ENCODE peak calls at places on chromosomes 5 and 9, in six cellular contexts. G, S, M, E, K and Q are unnamed samples.

GRCh38 chr5:128844354-128844923 is 120.8 kb upstream of the SLC27A6 start:
- DNase-seq in K (no peak), M (no peak), S (no peak), G (no peak), E (no peak), Q (no peak)

GRCh38 chr5:93425102-93425501 is 155.9 kb downstream of the NR2F1-AS1 start:
- DNase-seq in G (no peak), M (no peak), K (no peak), E (no peak), S (no peak), Q (no peak)

GRCh38 chr9:69173891-69174644 is at the start of gene TJP2:
- DNase-seq in K (peak), E (no peak), M (peak), G (peak), S (peak), Q (peak)

GRCh38 chr5:84863020-84863419 is 478.3 kb upstream of the EDIL3 start:
- DNase-seq in E (no peak), G (no peak), M (no peak), K (no peak), S (no peak), Q (no peak)

GRCh38 chr5:161544350-161544765 is 2.2 kb downstream of the GABRB2 start:
- DNase-seq in M (peak), E (no peak), K (no peak), S (no peak), G (no peak), Q (no peak)

GRCh38 chr9:93267681-93268505 is 84.0 kb downstream of the WNK2 start:
- DNase-seq in K (peak), E (no peak), S (peak), M (no peak), G (peak), Q (peak)

GRCh38 chr9:126032135-126032534 is 285.0 kb downstream of the PBX3 start:
- DNase-seq in E (no peak), S (no peak), K (no peak), M (no peak), G (no peak), Q (no peak)

GRCh38 chr9:93009337-93010015 is 49.0 kb upstream of the SUSD3 start:
- DNase-seq in G (peak), E (no peak), M (no peak), K (no peak), S (no peak), Q (no peak)

GRCh38 chr5:9947231-9947693 is 302.4 kb downstream of the ATPSCKMT start:
- DNase-seq in E (no peak), G (no peak), S (no peak), K (no peak), M (no peak), Q (peak)

GRCh38 chr9:104772707-104773106 is 8.8 kb downstream of the NIPSNAP3B start:
- DNase-seq in M (no peak), G (no peak), E (no peak), K (no peak), S (no peak), Q (no peak)

GRCh38 chr5:125302577-125302976 is 556.1 kb upstream of the ZNF608 start:
- DNase-seq in E (no peak), G (no peak), S (no peak), M (no peak), K (no peak), Q (no peak)

GRCh38 chr5:38433160-38433861 is 123.1 kb downstream of the LIFR start:
- DNase-seq in M (no peak), E (no peak), S (no peak), K (no peak), G (no peak), Q (peak)

GRCh38 chr5:160269017-160269416 is 39.7 kb downstream of the FABP6 start:
- DNase-seq in G (no peak), E (no peak), M (peak), S (peak), K (no peak), Q (peak)

GRCh38 chr5:32566319-32567111 is 18.8 kb upstream of the SUB1 start:
- DNase-seq in E (no peak), S (no peak), M (no peak), K (no peak), G (no peak), Q (no peak)

GRCh38 chr5:144198386-144198785 is 27.7 kb downstream of the KCTD16 start:
- DNase-seq in S (no peak), G (no peak), K (no peak), E (no peak), M (no peak), Q (no peak)

GRCh38 chr5:130912088-130912487 is 253.0 kb downstream of the HINT1 start:
- DNase-seq in M (no peak), K (no peak), S (no peak), G (no peak), E (no peak), Q (no peak)

GRCh38 chr9:132546148-132547051 is 36.0 kb upstream of the BARHL1 start:
- DNase-seq in G (no peak), M (no peak), K (no peak), E (no peak), S (no peak), Q (peak)

GRCh38 chr5:107516452-107517184 is 154.1 kb downstream of the EFNA5 start:
- DNase-seq in S (no peak), M (no peak), G (no peak), K (no peak), E (no peak), Q (no peak)

GRCh38 chr5:10452768-10453331 is 11.2 kb downstream of the ROPN1L start:
- DNase-seq in S (no peak), K (peak), E (no peak), M (no peak), G (no peak), Q (no peak)

GRCh38 chr5:175541264-175541663 is 62.9 kb downstream of the SFXN1 start:
- DNase-seq in K (no peak), S (no peak), G (no peak), M (no peak), E (no peak), Q (no peak)

GRCh38 chr5:80825780-80826460 is 134.2 kb upstream of the RASGRF2 start:
- DNase-seq in E (no peak), G (no peak), K (no peak), M (no peak), S (no peak), Q (no peak)

GRCh38 chr5:14753947-14754346 is 89.4 kb downstream of the OTULIN start:
- DNase-seq in M (no peak), E (no peak), K (no peak), G (no peak), S (no peak), Q (no peak)

GRCh38 chr9:117869287-117869686 is 165.1 kb downstream of the TLR4 start:
- DNase-seq in G (no peak), K (no peak), M (no peak), E (no peak), S (no peak), Q (no peak)

GRCh38 chr5:83530186-83530585 is 58.6 kb downstream of the VCAN start:
- DNase-seq in K (no peak), S (no peak), E (no peak), M (no peak), G (no peak), Q (no peak)

GRCh38 chr9:115035872-115036612 is 81.9 kb downstream of the TNC start:
- DNase-seq in K (no peak), E (no peak), S (no peak), M (no peak), G (no peak), Q (no peak)

GRCh38 chr9:134288731-134289130 is 37.5 kb upstream of the RXRA start:
- DNase-seq in E (no peak), M (no peak), S (peak), K (no peak), G (no peak), Q (peak)

GRCh38 chr9:91303741-91304140 is 58.0 kb downstream of the AUH start:
- DNase-seq in E (no peak), M (no peak), K (no peak), G (no peak), S (no peak), Q (no peak)

GRCh38 chr5:140245354-140245753 is 57.5 kb downstream of the PFDN1 start:
- DNase-seq in E (no peak), G (no peak), K (no peak), M (no peak), S (no peak), Q (no peak)

GRCh38 chr5:57650360-57651069 is 167.9 kb upstream of the ACTBL2 start:
- DNase-seq in S (no peak), G (no peak), K (no peak), E (no peak), M (peak), Q (no peak)

GRCh38 chr5:162209005-162209605 is 141.5 kb downstream of the GABRG2 start:
- DNase-seq in E (no peak), K (no peak), M (peak), S (no peak), G (no peak), Q (no peak)

GRCh38 chr9:90880669-90881068 is 79.0 kb downstream of the SYK start:
- DNase-seq in E (no peak), G (no peak), M (no peak), S (no peak), K (no peak), Q (no peak)

GRCh38 chr5:6632324-6632930 is 417 bp downstream of the NSUN2 start:
- DNase-seq in M (peak), K (no peak), E (no peak), G (no peak), S (no peak), Q (peak)

DNA sequence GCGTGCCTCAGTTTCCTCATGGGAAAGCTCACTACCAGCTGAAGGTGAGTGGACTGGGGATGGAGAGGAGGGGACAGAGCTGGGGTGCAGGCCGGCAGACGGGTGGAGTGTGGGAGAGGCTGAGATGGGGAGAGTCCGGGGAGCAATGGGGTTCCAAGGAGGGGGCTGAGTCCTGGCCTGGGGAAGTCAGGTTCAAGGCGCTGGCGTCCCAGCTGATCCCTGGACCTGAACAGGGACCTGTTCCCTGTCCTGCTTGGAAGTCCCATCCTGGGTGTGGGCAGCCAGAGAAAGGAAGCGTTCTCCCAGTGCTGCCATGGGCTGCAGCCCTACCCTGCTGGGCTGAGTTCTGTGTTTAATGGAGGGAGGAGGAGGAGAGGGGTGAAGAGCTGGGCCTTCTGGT is 60.9 kb upstream of the GNE start:
- DNase-seq in E (no peak), S (no peak), K (peak), M (no peak), G (no peak), Q (no peak)
- H3K27ac ChIP-seq in E (no peak), S (peak), K (peak), M (peak), G (no peak), Q (no peak)

DNA sequence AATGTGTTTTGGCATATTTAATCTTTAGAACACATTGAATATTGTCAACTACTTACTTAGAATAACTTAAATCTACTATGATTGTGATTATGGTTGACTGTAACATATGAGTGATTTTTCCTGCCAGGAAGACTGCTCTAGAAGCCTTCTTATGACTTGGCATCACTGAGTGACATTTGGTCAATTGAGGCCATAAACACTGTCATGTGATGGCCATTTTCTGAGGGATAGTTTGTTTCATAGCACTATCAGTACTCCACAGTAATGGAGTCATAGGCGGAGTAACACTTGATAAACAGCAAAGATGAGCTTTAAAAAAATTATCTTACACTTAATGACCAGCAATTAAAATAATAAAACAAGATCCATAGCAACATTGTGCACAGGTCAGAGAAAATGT is 31.0 kb downstream of the C9orf40 start:
- DNase-seq in G (no peak), E (no peak), S (no peak), K (no peak), M (no peak), Q (no peak)
- H3K27ac ChIP-seq in G (no peak), E (no peak), S (no peak), K (peak), M (no peak), Q (no peak)

GRCh38 chr5:134563962-134564361 is 38.5 kb downstream of the JADE2 start:
- DNase-seq in E (no peak), M (no peak), S (no peak), K (no peak), G (no peak), Q (no peak)
- H3K27ac ChIP-seq in E (no peak), M (no peak), S (no peak), K (no peak), G (no peak), Q (no peak)

GRCh38 chr5:78660401-78660800 is 11.8 kb upstream of the LHFPL2 start:
- DNase-seq in M (no peak), K (no peak), E (no peak), S (no peak), G (no peak), Q (no peak)

GRCh38 chr5:78661691-78662090 is 13.1 kb upstream of the LHFPL2 start:
- DNase-seq in K (no peak), G (no peak), S (no peak), M (no peak), E (no peak), Q (no peak)

GRCh38 chr5:78661044-78661443 is 12.5 kb upstream of the LHFPL2 start:
- DNase-seq in M (no peak), S (no peak), G (no peak), K (no peak), E (no peak), Q (no peak)

GRCh38 chr5:78659714-78660113 is 11.1 kb upstream of the LHFPL2 start:
- DNase-seq in S (no peak), K (no peak), G (no peak), E (no peak), M (peak), Q (no peak)

GRCh38 chr5:78662323-78662722 is 13.8 kb upstream of the LHFPL2 start:
- DNase-seq in K (no peak), S (no peak), G (no peak), M (no peak), E (no peak), Q (no peak)
- H3K27ac ChIP-seq in K (no peak), S (no peak), G (no peak), M (no peak), E (no peak), Q (no peak)

GRCh38 chr5:56075361-56075760 is 80.6 kb upstream of the IL6ST start:
- DNase-seq in S (no peak), E (no peak), G (no peak), M (no peak), K (no peak), Q (no peak)
- H3K27ac ChIP-seq in S (peak), E (no peak), G (no peak), M (no peak), K (no peak), Q (no peak)

GRCh38 chr5:111550282-111551020 is 38.1 kb upstream of the STARD4 start:
- DNase-seq in K (peak), S (peak), M (peak), G (peak), E (peak), Q (peak)
- H3K27ac ChIP-seq in K (no peak), S (peak), M (no peak), G (no peak), E (no peak), Q (peak)

GRCh38 chr5:143055596-143056330 is 285.6 kb downstream of the ARHGAP26 start:
- DNase-seq in M (no peak), E (no peak), S (no peak), G (no peak), K (no peak), Q (no peak)
- H3K27ac ChIP-seq in M (no peak), E (no peak), S (no peak), G (no peak), K (no peak), Q (no peak)

DNA sequence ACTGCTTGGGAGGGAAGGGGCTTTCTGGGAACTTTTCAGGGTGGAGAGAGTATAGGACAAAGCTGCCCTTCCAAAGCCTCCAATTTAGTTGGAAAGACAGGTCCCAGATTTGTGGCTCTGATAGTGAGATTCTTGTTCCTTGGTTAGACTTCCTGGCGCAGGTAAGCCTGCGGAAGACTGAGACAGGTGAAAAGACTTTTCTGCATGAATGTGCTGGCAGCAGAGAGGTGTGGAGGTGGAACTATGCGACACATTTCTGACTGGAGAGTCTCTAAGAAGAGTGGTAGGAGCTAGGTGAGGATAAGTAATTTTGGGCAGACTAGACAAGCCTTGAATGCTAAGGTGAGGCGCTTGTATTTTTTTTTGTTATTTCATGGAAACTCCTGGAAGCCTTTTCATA is 29.9 kb downstream of the NANS start:
- DNase-seq in M (no peak), S (no peak), E (no peak), K (no peak), G (no peak), Q (no peak)
- H3K27ac ChIP-seq in M (no peak), S (no peak), E (no peak), K (no peak), G (no peak), Q (peak)

GRCh38 chr5:65262590-65263189 is 219.0 kb downstream of the ADAMTS6 start:
- DNase-seq in G (no peak), S (no peak), K (no peak), M (no peak), E (no peak), Q (no peak)
- H3K27ac ChIP-seq in G (no peak), S (no peak), K (no peak), M (no peak), E (no peak), Q (no peak)

GRCh38 chr9:129432671-129433154 is 188.2 kb downstream of the C9orf50 start:
- DNase-seq in K (no peak), M (no peak), E (no peak), S (no peak), G (no peak), Q (peak)

GRCh38 chr9:129430940-129431693 is 189.8 kb downstream of the C9orf50 start:
- DNase-seq in M (no peak), G (no peak), K (no peak), E (no peak), S (no peak), Q (no peak)

GRCh38 chr9:129435272-129435671 is 185.6 kb downstream of the C9orf50 start:
- DNase-seq in M (no peak), S (no peak), G (no peak), K (no peak), E (no peak), Q (no peak)

GRCh38 chr9:129434187-129434586 is 186.7 kb downstream of the C9orf50 start:
- DNase-seq in S (no peak), G (no peak), K (no peak), E (no peak), M (no peak), Q (no peak)

GRCh38 chr9:129432255-129432654 is 188.6 kb downstream of the C9orf50 start:
- DNase-seq in S (no peak), M (no peak), K (no peak), G (no peak), E (no peak), Q (no peak)
- H3K27ac ChIP-seq in S (no peak), M (peak), K (no peak), G (no peak), E (no peak), Q (peak)